ENCODE peak calls at places on chromosomes 11 and 22, in five cellular contexts. K is naive thymus-derived CD4-positive, alpha-beta T cell; A is A549; U is cardiac muscle cell; R is CD8-positive, alpha-beta T cell. Q is an unnamed sample.

GRCh38 chr11:134714021-134714656 is 302.1 kb upstream of the B3GAT1 start:
- DNase-seq in R (no peak), K (no peak), U (peak), A (no peak), Q (no peak)

GRCh38 chr11:122167100-122167499 is 51.1 kb upstream of the BLID start:
- DNase-seq in K (no peak), U (no peak), R (no peak), A (no peak), Q (no peak)

GRCh38 chr11:49995559-49995958 is 13.2 kb upstream of the OR4C12 start:
- DNase-seq in A (peak), R (no peak), K (no peak), U (peak), Q (peak)

GRCh38 chr11:4063348-4063747 is 31.3 kb upstream of the RRM1 start:
- DNase-seq in R (no peak), A (no peak), U (no peak), K (no peak), Q (no peak)

GRCh38 chr11:77199346-77199745 is 71.3 kb downstream of the MYO7A start:
- DNase-seq in R (no peak), K (no peak), A (no peak), U (no peak), Q (no peak)

GRCh38 chr22:19879651-19879995 is 24.9 kb upstream of the GNB1L start:
- DNase-seq in A (no peak), R (no peak), K (no peak), U (no peak), Q (no peak)

GRCh38 chr22:24809331-24809730 is 3.3 kb downstream of the SGSM1 start:
- DNase-seq in A (no peak), U (peak), R (no peak), K (no peak), Q (no peak)

GRCh38 chr11:55956521-55956920 is 13.2 kb downstream of the OR10AG1 start:
- DNase-seq in K (no peak), U (no peak), A (no peak), R (no peak), Q (no peak)

GRCh38 chr11:133649059-133649458 is 116.8 kb upstream of the OPCML start:
- DNase-seq in K (no peak), R (no peak), A (no peak), U (no peak), Q (no peak)

GRCh38 chr11:130042093-130042591 is 27.6 kb upstream of the APLP2 start:
- DNase-seq in K (no peak), A (peak), R (no peak), U (no peak), Q (no peak)

GRCh38 chr11:2837096-2837601 is 48.4 kb downstream of the CDKN1C start:
- DNase-seq in K (no peak), A (peak), U (peak), R (no peak), Q (no peak)

GRCh38 chr11:111586305-111586915 is 15.8 kb upstream of the SIK2 start:
- DNase-seq in K (peak), R (peak), A (peak), U (peak), Q (peak)

GRCh38 chr11:131910491-131911387 is 540.3 kb downstream of the NTM start:
- DNase-seq in R (no peak), K (no peak), U (peak), A (peak), Q (no peak)

GRCh38 chr22:42283288-42284229 is 13.1 kb upstream of the TCF20 start:
- DNase-seq in K (no peak), U (peak), R (peak), A (no peak), Q (peak)

GRCh38 chr11:70755410-70756158 is 357.3 kb downstream of the CTTN start:
- DNase-seq in R (peak), U (peak), A (peak), K (no peak), Q (peak)

GRCh38 chr11:62001450-62002178 is 34.2 kb upstream of the FTH1 start:
- DNase-seq in A (peak), U (peak), K (no peak), R (no peak), Q (no peak)

GRCh38 chr22:36910461-36910860 is 3.0 kb upstream of the CSF2RB start:
- DNase-seq in A (no peak), U (no peak), R (no peak), K (no peak), Q (no peak)

GRCh38 chr11:2769779-2770555 is 70.2 kb upstream of the KCNQ1OT1 start:
- DNase-seq in U (no peak), R (no peak), A (no peak), K (no peak), Q (no peak)

GRCh38 chr11:67157691-67158090 is 38.6 kb downstream of the KDM2A start:
- DNase-seq in U (no peak), R (no peak), A (no peak), K (no peak), Q (no peak)

GRCh38 chr11:67163006-67163405 is 43.9 kb downstream of the KDM2A start:
- DNase-seq in R (no peak), U (no peak), A (no peak), K (no peak), Q (no peak)

GRCh38 chr11:67160872-67161783 is 42.1 kb downstream of the KDM2A start:
- DNase-seq in R (no peak), A (no peak), K (no peak), U (no peak), Q (no peak)

GRCh38 chr11:67158241-67158640 is 39.2 kb downstream of the KDM2A start:
- DNase-seq in K (no peak), U (no peak), R (no peak), A (no peak), Q (no peak)

DNA sequence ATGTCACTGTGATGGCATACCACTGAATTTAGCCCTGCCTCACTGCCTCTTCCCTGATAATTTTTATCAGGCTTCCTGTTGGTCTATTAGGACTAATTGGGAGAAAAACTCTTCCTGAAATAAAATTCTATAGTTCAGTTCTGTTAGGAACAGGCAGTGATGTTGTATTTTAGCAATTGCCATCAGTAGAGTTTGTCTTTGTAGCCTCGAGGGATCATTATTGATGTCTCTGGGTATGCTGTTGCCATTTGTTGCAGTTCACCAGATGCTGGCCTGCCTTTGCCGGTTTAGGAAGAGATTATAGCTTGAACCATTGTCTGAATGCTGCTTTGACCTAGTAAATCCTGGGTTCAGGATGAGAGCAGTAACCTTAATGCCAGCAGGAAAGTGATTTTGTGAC is 41.0 kb downstream of the KDM2A start:
- DNase-seq in U (no peak), R (no peak), A (no peak), K (no peak), Q (no peak)
- H3K27ac ChIP-seq in U (no peak), R (no peak), A (no peak), K (no peak), Q (no peak)

GRCh38 chr11:26675233-26675928 is 46.5 kb downstream of the SLC5A12 start:
- DNase-seq in A (no peak), R (no peak), K (no peak), U (no peak), Q (no peak)
- H3K4me3 ChIP-seq in A (no peak), R (no peak), K (no peak), U (no peak), Q (no peak)

GRCh38 chr22:39177791-39178190 is 25.3 kb upstream of the CBX7 start:
- DNase-seq in A (no peak), K (no peak), U (no peak), R (no peak), Q (no peak)

GRCh38 chr22:39178206-39179111 is 26.0 kb upstream of the CBX7 start:
- DNase-seq in K (no peak), U (no peak), A (no peak), R (no peak), Q (no peak)

GRCh38 chr22:39180566-39180965 is 28.1 kb upstream of the CBX7 start:
- DNase-seq in U (no peak), K (no peak), A (no peak), R (no peak), Q (no peak)

GRCh38 chr22:39179841-39180335 is 27.4 kb upstream of the CBX7 start:
- DNase-seq in U (no peak), K (no peak), R (no peak), A (no peak), Q (no peak)

DNA sequence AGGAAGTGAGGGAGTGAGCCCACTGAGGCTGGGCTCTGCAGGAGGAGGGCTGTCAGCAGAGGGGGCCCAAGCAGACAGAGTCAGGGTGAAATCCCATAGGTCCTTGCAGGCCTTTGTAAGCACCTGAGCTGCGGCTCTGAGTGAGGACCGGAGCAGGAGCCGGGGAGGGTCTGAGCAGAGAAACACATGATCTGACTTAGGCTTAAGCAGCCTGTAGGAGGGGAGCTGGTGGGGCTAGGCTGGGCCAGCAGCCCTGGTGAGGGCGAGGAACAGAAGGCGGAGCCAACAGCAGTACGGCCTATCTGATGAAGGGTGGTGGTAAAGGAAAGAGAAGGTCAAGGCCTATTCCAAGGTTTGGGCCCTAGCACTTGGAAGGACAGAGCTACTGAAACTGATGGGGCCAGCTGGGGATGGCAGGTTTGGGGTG is 26.9 kb upstream of the CBX7 start:
- DNase-seq in R (no peak), U (peak), A (no peak), K (no peak), Q (no peak)
- H3K27ac ChIP-seq in R (no peak), U (peak), A (peak), K (no peak), Q (no peak)

DNA sequence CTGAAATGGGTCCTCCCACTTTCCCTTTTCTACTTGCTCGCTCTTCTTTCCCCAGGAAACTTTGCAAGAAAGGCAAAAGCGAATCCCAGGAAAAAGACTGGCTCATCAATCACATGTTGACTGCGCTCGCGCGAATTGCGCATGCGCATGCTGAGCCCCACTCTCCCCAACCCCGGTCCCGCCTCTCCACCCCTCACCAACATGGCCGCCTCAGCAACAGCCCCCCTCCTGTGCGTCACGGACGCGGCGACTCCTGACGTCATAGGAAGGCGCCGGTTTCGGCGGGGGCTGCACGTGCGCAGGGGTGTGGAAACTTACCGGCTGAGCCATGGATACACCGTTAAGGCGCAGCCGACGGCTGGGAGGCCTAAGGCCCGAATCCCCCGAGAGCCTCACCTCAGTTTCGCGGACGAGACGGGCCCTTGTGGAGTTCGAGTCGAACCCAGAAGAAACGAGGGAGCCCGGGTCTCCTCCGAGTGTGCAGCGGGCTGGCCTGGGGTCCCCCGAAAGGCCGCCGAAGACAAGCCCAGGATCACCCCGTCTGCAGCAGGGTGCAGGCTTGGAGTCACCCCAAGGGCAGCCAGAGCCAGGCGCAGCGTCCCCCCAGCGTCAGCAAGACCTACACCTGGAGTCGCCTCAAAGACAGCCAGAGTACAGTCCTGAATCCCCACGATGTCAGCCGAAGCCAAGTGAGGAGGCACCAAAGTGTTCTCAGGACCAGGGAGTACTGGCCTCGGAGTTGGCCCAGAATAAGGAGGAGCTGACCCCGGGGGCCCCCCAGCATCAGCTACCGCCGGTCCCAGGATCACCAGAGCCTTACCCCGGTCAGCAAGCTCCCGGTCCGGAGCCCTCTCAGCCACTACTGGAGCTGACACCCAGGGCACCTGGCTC is at the start of gene CCDC86:
- DNase-seq in K (peak), U (peak), R (peak), A (peak), Q (peak)
- H3K4me3 ChIP-seq in K (peak), U (peak), R (peak), A (peak), Q (peak)

GRCh38 chr11:102312656-102313055 is 4.6 kb upstream of the BIRC3 start:
- DNase-seq in A (no peak), R (no peak), U (no peak), K (no peak), Q (no peak)
- H3K27ac ChIP-seq in A (peak), R (no peak), U (no peak), K (peak), Q (peak)

DNA sequence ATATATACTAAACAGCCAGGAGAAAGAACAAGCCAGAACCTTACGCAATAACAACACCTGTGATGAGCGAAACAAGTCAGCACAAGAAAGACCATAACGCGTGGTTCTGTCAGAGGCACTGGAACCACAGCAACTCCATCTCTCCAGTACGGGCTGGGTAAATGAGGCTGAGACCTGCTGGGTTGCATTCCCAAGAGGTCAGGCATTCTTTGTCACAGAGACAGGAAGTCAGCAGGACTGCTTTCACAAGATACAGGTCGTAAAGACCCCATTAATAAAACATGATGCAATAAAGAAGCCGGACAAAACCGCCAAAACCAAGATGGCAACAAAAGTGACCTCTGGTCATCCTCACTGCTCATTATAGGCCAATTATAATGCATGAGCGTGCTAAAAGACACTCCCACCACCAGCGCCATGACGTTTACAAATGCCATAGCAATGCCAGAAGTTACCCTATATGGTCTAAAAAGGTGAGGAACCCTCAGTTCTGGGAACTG is 21.7 kb downstream of the TPST2 start:
- DNase-seq in R (no peak), A (no peak), U (no peak), K (no peak), Q (no peak)
- H3K4me3 ChIP-seq in R (no peak), A (no peak), U (no peak), K (no peak), Q (no peak)

DNA sequence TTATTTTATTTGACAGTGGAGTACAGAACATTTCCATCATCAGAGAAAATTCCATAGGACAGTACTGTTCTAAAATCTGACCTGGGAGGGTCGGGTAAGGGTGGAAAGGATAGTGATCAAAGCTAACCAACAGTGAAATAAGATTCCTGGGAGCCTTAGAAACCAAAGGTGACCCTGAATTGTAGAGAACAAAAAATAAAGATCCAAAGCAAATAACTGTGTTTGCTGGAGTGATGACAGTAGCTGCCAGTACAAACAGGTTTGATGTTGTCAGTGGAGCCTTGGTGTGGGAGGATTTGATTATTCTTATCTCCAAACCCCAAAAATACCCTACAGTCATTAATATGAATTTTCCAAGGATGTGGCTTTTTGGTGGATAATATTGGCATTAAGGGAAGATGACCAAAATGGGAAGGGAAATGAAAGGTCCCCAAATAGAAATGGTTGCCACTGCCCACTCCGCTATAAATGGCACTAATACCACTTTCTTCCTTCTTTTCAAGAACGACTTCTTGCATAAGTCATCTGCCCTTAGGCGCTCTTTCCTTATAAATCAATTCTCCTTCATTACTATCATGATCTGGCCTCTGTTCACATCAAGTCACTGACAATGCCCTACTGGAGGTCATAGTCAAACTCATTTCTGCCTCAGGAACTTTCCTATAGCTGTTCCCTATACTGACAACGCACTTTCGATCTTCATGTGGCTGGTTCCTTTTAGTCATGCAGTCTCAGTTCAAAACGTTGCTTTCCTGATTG is 44.4 kb downstream of the EHF start:
- DNase-seq in R (no peak), K (no peak), U (no peak), A (peak), Q (no peak)
- H3K27ac ChIP-seq in R (no peak), K (no peak), U (no peak), A (peak), Q (no peak)

Q was measured in CD4-positive, alpha-beta memory T cell.